ENCODE peak calls at places on chromosomes 7 and 10, in eight cellular contexts. N, P, J, D, I, A, O and C are unnamed samples.

GRCh38 chr10:77333610-77334340 is 303.8 kb downstream of the KCNMA1 start:
- DNase-seq in O (no peak), P (no peak), I (no peak), D (no peak), J (no peak), N (no peak), A (peak), C (no peak)

GRCh38 chr7:87218941-87219544 is 489 bp downstream of the TMEM243 start:
- DNase-seq in N (peak), J (no peak), D (no peak), P (peak), A (peak), O (peak), I (peak), C (no peak)

GRCh38 chr7:105268511-105269392 is 120.0 kb downstream of the SRPK2 start:
- DNase-seq in O (peak), D (no peak), P (no peak), N (peak), I (no peak), J (no peak), A (peak), C (peak)

GRCh38 chr7:36262286-36262685 is 109.2 kb downstream of the EEPD1 start:
- DNase-seq in O (no peak), J (no peak), P (no peak), D (no peak), A (no peak), N (peak), I (no peak), C (no peak)

GRCh38 chr10:96651998-96652431 is 65.2 kb upstream of the TM9SF3 start:
- DNase-seq in D (no peak), I (no peak), O (no peak), A (no peak), N (no peak), J (no peak), P (no peak), C (no peak)

GRCh38 chr10:60820093-60820769 is 42.0 kb downstream of the CDK1 start:
- DNase-seq in I (no peak), N (peak), D (no peak), J (no peak), A (no peak), O (no peak), P (no peak), C (peak)

GRCh38 chr7:22630069-22630468 is 96.9 kb upstream of the IL6 start:
- DNase-seq in J (no peak), O (no peak), D (no peak), N (no peak), I (no peak), A (no peak), P (no peak), C (no peak)

GRCh38 chr7:48048113-48048512 is 12.8 kb downstream of the C7orf57 start:
- DNase-seq in A (no peak), O (no peak), J (no peak), D (no peak), N (no peak), I (no peak), P (no peak), C (no peak)

GRCh38 chr10:43076311-43076875 is 476 bp upstream of the RET start:
- DNase-seq in J (no peak), A (no peak), N (no peak), O (no peak), D (no peak), P (no peak), I (no peak), C (no peak)

GRCh38 chr7:158097511-158098124 is 490.0 kb downstream of the PTPRN2 start:
- DNase-seq in O (no peak), D (no peak), A (no peak), P (peak), J (no peak), N (no peak), I (no peak), C (no peak)

GRCh38 chr10:78579995-78580394 is 488.8 kb upstream of the ZMIZ1 start:
- DNase-seq in N (peak), J (no peak), I (peak), O (peak), P (no peak), A (peak), D (no peak), C (peak)

GRCh38 chr10:132925614-132926013 is 16.8 kb downstream of the CFAP46 start:
- DNase-seq in N (no peak), D (no peak), J (no peak), A (no peak), P (no peak), I (no peak), O (no peak), C (no peak)

GRCh38 chr10:102020938-102021337 is 35.0 kb downstream of the ARMH3 start:
- DNase-seq in D (no peak), O (no peak), N (no peak), A (no peak), J (no peak), P (no peak), I (no peak), C (no peak)

GRCh38 chr7:45189151-45189970 is 31.8 kb downstream of the RAMP3 start:
- DNase-seq in J (no peak), A (no peak), N (no peak), O (no peak), I (no peak), P (no peak), D (no peak), C (no peak)

GRCh38 chr7:47568569-47568968 is 13.3 kb downstream of the TNS3 start:
- DNase-seq in A (no peak), I (no peak), O (no peak), N (no peak), P (peak), J (no peak), D (no peak), C (no peak)

GRCh38 chr10:5659702-5660528 is 6.5 kb downstream of the ASB13 start:
- DNase-seq in O (no peak), A (peak), D (no peak), N (peak), I (no peak), P (peak), J (peak), C (peak)

GRCh38 chr10:1206101-1206500 is 149.9 kb downstream of the WDR37 start:
- DNase-seq in O (no peak), J (no peak), N (no peak), A (no peak), P (no peak), I (no peak), D (no peak), C (no peak)

GRCh38 chr10:52540479-52540984 is 226.5 kb downstream of the DKK1 start:
- DNase-seq in D (no peak), I (no peak), N (no peak), O (no peak), P (no peak), A (no peak), J (no peak), C (no peak)
- H3K4me3 ChIP-seq in D (no peak), I (no peak), N (no peak), O (no peak), P (no peak), A (no peak), J (no peak), C (no peak)

DNA sequence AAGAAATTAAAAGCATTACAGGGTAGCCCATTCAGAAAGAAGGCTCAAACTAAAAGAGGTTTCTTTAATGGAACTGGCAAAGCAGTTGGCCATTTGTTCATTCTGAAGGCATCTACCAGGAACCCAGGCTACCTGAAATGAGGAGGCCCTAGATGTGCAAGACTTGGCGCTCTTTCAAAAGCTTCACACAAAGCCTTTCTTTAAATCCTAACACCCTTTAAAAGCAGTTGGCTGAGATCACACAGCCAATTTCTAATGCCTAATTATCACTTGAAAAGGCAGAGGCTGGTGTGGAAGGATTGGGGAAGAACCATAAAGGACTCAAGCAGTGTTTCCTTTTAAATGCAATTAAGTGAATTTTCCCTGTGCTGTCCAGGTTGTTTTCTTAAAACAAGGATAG is 23.2 kb downstream of the PPP1R17 start:
- DNase-seq in O (no peak), N (no peak), D (no peak), J (no peak), I (peak), A (no peak), P (no peak), C (no peak)
- H3K4me3 ChIP-seq in O (no peak), N (no peak), D (no peak), J (no peak), I (no peak), A (no peak), P (no peak), C (no peak)

GRCh38 chr7:70693690-70694356 is 438.1 kb upstream of the GALNT17 start:
- DNase-seq in I (peak), O (peak), D (peak), P (peak), N (peak), J (no peak), A (peak), C (no peak)

GRCh38 chr7:70694909-70695803 is 436.8 kb upstream of the GALNT17 start:
- DNase-seq in D (no peak), J (no peak), P (peak), N (peak), A (peak), O (peak), I (peak), C (no peak)

GRCh38 chr7:70696139-70696782 is 435.7 kb upstream of the GALNT17 start:
- DNase-seq in O (no peak), P (no peak), N (peak), I (peak), A (peak), D (no peak), J (no peak), C (no peak)

GRCh38 chr7:70694357-70694908 is 437.5 kb upstream of the GALNT17 start:
- DNase-seq in O (peak), D (no peak), J (no peak), P (no peak), A (peak), I (peak), N (peak), C (no peak)

DNA sequence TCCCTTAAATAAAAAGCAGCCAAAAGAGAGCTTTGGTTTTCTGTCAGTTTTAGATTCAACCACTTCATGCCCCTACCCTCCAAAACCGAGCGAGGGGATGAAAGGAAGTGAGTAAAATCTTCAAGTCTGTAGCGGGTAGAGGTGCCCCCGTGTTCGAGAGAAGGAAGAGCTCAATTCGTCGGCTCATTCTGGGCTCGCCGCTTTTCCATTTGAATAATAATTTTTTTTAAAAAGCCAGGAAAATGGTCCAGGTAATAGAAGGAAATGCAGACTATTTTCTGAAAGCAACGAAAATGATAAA is 436.2 kb upstream of the GALNT17 start:
- DNase-seq in D (no peak), O (no peak), N (no peak), P (no peak), A (peak), I (no peak), J (no peak), C (no peak)
- H3K4me3 ChIP-seq in D (peak), O (peak), N (peak), P (peak), A (peak), I (peak), J (peak), C (peak)

GRCh38 chr7:12719141-12719919 is 31.9 kb downstream of the ARL4A start:
- DNase-seq in J (no peak), N (peak), A (no peak), D (no peak), P (peak), O (peak), I (no peak), C (no peak)
- H3K4me3 ChIP-seq in J (no peak), N (no peak), A (no peak), D (no peak), P (no peak), O (no peak), I (no peak), C (no peak)

GRCh38 chr10:2987185-2987768 is 80.1 kb upstream of the PFKP start:
- DNase-seq in A (no peak), N (no peak), O (no peak), P (no peak), I (no peak), J (no peak), D (no peak), C (no peak)

GRCh38 chr10:2984682-2985081 is 82.7 kb upstream of the PFKP start:
- DNase-seq in A (no peak), I (no peak), D (no peak), P (no peak), N (no peak), O (no peak), J (no peak), C (no peak)

GRCh38 chr10:2985729-2986232 is 81.6 kb upstream of the PFKP start:
- DNase-seq in P (no peak), I (no peak), J (no peak), N (no peak), A (peak), D (no peak), O (peak), C (no peak)

GRCh38 chr10:2989292-2989947 is 77.9 kb upstream of the PFKP start:
- DNase-seq in I (no peak), D (no peak), A (no peak), J (no peak), O (no peak), N (no peak), P (no peak), C (no peak)

DNA sequence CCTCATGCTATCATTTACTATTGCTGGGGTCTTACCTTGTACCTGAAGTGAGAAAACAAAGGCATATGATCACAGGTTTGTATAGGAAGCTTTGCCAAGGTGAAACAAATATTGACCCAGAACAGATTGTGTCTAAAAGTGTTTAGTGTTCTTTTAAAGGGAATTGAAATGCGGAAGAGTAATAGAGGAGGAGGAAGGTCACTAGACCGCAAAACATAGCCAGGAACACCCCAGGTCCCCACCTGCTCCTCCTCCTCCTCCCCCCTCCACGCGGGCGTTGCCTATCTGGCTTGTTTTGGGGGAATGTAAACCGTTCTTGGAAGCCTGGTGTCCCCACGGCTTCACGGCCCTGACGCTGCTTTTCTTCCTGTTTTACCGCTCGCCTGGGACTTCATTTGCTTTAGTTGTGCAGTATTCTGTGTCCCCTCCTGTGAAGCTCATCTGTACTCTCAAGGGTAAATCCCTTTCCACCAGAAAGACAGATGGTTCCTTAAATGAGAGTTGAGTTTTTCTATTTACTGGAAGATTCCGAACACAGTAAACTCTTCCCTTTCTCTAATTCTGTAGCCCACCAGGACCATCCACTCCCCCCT is 80.9 kb upstream of the PFKP start:
- DNase-seq in I (no peak), N (no peak), J (no peak), D (no peak), A (peak), O (peak), P (no peak), C (no peak)
- H3K4me3 ChIP-seq in I (no peak), N (no peak), J (no peak), D (no peak), A (peak), O (no peak), P (no peak), C (no peak)

DNA sequence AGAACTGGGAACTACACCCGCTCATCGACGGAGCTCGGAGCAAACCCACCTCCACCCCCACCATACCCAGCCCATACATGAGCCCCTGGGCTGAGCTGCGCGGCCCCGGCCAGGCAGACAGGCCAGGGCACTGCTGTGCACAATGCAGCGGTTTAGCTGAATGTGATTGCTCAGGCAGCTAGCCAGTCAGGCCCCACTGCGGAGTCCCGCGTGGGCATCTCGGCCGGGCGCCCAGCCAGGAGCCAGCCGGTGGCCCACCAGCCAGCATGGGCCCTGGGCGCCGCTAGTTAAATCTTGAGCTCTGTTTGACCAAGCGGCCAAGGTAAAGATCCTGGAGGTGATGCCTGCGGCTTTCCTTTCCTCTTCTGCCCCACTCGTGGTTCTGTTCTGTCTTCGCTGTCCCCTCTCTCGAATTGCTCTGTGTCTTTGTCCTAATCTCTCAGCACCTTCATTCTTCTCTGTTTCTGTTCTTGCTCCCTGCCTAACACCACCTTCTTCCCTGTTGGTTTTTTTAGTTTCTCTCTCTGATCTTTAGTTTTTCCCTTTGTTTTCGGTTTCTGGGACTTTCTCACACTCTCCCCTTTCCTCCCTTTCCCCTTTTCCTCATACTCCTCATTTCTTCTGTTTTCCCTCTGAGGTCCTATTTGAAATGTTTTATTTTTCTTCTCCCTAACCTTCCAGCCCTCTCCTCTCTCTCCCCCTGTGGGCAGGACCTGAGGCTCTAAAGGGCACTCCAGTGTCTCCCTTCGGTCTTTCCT is 6.6 kb downstream of the UFSP1 start:
- DNase-seq in D (no peak), J (no peak), N (no peak), P (no peak), O (no peak), I (no peak), A (no peak), C (no peak)
- H3K4me3 ChIP-seq in D (no peak), J (no peak), N (no peak), P (no peak), O (no peak), I (no peak), A (no peak), C (no peak)

GRCh38 chr7:134995239-134996096 is 9.2 kb downstream of the AGBL3 start:
- DNase-seq in J (no peak), O (no peak), D (no peak), P (no peak), A (no peak), N (no peak), I (no peak), C (no peak)

GRCh38 chr7:134996097-134996550 is 9.8 kb downstream of the AGBL3 start:
- DNase-seq in N (peak), P (no peak), D (no peak), A (no peak), J (no peak), I (no peak), O (no peak), C (peak)

GRCh38 chr7:134993877-134994456 is 7.7 kb downstream of the AGBL3 start:
- DNase-seq in O (no peak), P (no peak), N (no peak), A (no peak), J (no peak), D (no peak), I (no peak), C (no peak)

GRCh38 chr7:134991469-134992339 is 5.4 kb downstream of the AGBL3 start:
- DNase-seq in A (no peak), D (no peak), I (no peak), N (peak), J (no peak), O (no peak), P (no peak), C (peak)

DNA sequence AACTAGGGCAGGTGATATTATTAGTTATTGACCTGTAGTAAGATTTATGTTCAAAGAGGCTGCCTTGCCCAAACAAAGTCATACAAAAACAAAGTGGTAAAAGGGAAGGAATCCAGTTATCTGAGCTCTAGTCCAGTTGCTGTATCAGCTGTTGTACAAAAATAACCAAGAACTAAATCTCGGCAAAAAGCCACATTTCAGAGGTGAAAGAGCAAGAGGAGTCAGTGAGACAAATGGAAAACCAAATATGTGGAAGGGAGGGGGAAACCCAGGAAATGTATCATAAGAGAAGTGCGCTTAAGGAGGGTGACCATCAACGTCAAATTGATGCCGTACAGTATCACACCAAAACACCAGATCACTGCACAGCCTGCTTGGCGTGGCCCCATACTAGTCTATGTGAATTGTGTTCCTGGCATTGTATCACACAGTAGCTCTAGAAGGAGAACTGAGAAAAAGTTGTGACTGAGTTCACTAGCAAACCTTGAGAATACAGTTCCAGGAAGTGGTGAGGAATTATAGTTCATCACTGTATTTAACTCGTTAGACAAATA is 6.4 kb downstream of the AGBL3 start:
- DNase-seq in P (no peak), A (no peak), O (no peak), N (peak), J (no peak), D (no peak), I (no peak), C (no peak)
- H3K4me3 ChIP-seq in P (no peak), A (no peak), O (no peak), N (no peak), J (no peak), D (no peak), I (no peak), C (no peak)

GRCh38 chr10:69629519-69629896 is 539 bp upstream of the FAM241B start:
- DNase-seq in J (no peak), A (no peak), P (no peak), O (no peak), I (no peak), N (no peak), D (no peak), C (no peak)
- H3K4me3 ChIP-seq in J (peak), A (peak), P (peak), O (peak), I (peak), N (no peak), D (peak), C (peak)